ENCODE peak calls at places on chromosome 5, in five cellular contexts. L is activated CD8-positive, alpha-beta memory T cell treated with anti-CD3 and anti-CD28 coated beads for 48 hours; J is T follicular helper cell; U is cerebellum; G is pons. W is an unnamed sample.

GRCh38 chr5:107670028-107670926 is 460 bp downstream of the EFNA5 start:
- DNase-seq in L (no peak), G (no peak), J (no peak), U (peak), W (no peak)

GRCh38 chr5:126615286-126615685 is 14.5 kb downstream of the PHAX start:
- DNase-seq in L (no peak), U (no peak), J (no peak), G (no peak), W (no peak)

GRCh38 chr5:139575751-139576150 is 14.6 kb downstream of the UBE2D2 start:
- DNase-seq in U (no peak), L (no peak), G (no peak), J (no peak), W (no peak)

GRCh38 chr5:159182691-159183090 is 26.7 kb downstream of the RNF145 start:
- DNase-seq in L (no peak), G (peak), J (no peak), U (no peak), W (no peak)

GRCh38 chr5:128905225-128906110 is 59.8 kb upstream of the SLC27A6 start:
- DNase-seq in U (peak), L (no peak), J (peak), G (peak), W (no peak)

GRCh38 chr5:92580814-92581213 is 1000.2 kb downstream of the NR2F1-AS1 start:
- DNase-seq in U (no peak), L (no peak), G (no peak), J (no peak), W (no peak)

GRCh38 chr5:180600554-180601041 is 9.3 kb upstream of the SCGB3A1 start:
- DNase-seq in L (no peak), U (no peak), J (no peak), G (no peak), W (no peak)

GRCh38 chr5:169856571-169856970 is 123.7 kb downstream of the INSYN2B start:
- DNase-seq in L (no peak), J (no peak), G (no peak), U (no peak), W (no peak)

GRCh38 chr5:55172937-55173695 is at the start of gene CDC20B:
- DNase-seq in L (peak), J (peak), G (peak), U (peak), W (peak)

GRCh38 chr5:143976055-143976454 is 164.1 kb downstream of the HMHB1 start:
- DNase-seq in U (no peak), G (no peak), J (no peak), L (no peak), W (no peak)

GRCh38 chr5:34587355-34588241 is 68.5 kb upstream of the RAI14 start:
- DNase-seq in L (no peak), U (no peak), J (no peak), G (no peak), W (no peak)

GRCh38 chr5:58631895-58632294 is 49.0 kb downstream of the RAB3C start:
- DNase-seq in L (no peak), U (no peak), G (no peak), J (no peak), W (no peak)

GRCh38 chr5:179258922-179259730 is 86.1 kb downstream of the ADAMTS2 start:
- DNase-seq in U (no peak), J (no peak), G (no peak), L (no peak), W (no peak)

GRCh38 chr5:78300464-78301045 is 6.1 kb upstream of the AP3B1 start:
- DNase-seq in U (no peak), J (no peak), G (no peak), L (no peak), W (no peak)

GRCh38 chr5:171906703-171907590 is 99.5 kb downstream of the FBXW11 start:
- DNase-seq in G (no peak), U (no peak), J (no peak), L (no peak), W (no peak)

GRCh38 chr5:150377964-150378694 is 20.6 kb downstream of the TCOF1 start:
- DNase-seq in J (no peak), G (no peak), L (no peak), U (no peak), W (no peak)

W was measured in central memory CD8-positive, alpha-beta T cell.